ENCODE peak calls at places on chromosomes 16 and 17, in ten cellular contexts. B, O, Y, N, C, T, S, H, X and G are unnamed samples.

GRCh38 chr16:88287219-88287618 is 95.5 kb upstream of the ZNF469 start:
- DNase-seq in B (no peak), O (peak; percentile 59), Y (no peak), N (no peak), C (no peak), T (no peak), S (no peak), H (no peak), X (no peak), G (no peak)

GRCh38 chr17:51056813-51057510 is 63.7 kb downstream of the SPAG9 start:
- DNase-seq in B (peak; percentile 47), O (peak; percentile 83), Y (peak; percentile 95), N (peak; percentile 69), C (peak; percentile 91), T (no peak), S (peak; percentile 97), H (no peak), X (peak; percentile 68), G (peak; percentile 39)

GRCh38 chr16:6956511-6956910 is 376.1 kb upstream of the RBFOX1 start:
- DNase-seq in B (no peak), O (no peak), Y (no peak), N (no peak), C (no peak), T (no peak), S (no peak), H (no peak), X (no peak), G (no peak)

GRCh38 chr17:58232707-58233156 is 5.7 kb upstream of the LPO start:
- DNase-seq in B (peak; percentile 20), O (no peak), Y (peak; percentile 85), N (peak; percentile 16), C (peak; percentile 94), T (no peak), S (peak; percentile 68), H (no peak), X (no peak), G (no peak)

GRCh38 chr16:19517424-19518089 is 4.3 kb downstream of the GDE1 start:
- DNase-seq in B (no peak), O (no peak), Y (peak; percentile 46), N (peak; percentile 17), C (peak; percentile 85), T (no peak), S (peak; percentile 16), H (no peak), X (no peak), G (no peak)

GRCh38 chr17:78034429-78035091 is 76.1 kb downstream of the TNRC6C start:
- DNase-seq in B (no peak), O (no peak), Y (peak; percentile 62), N (no peak), C (peak; percentile 51), T (no peak), S (peak; percentile 45), H (no peak), X (no peak), G (no peak)

GRCh38 chr17:3890082-3890892 is 2.6 kb downstream of the CAMKK1 start:
- DNase-seq in B (peak; percentile 75), O (peak; percentile 38), Y (peak; percentile 94), N (peak; percentile 90), C (peak; percentile 83), T (peak; percentile 78), S (peak; percentile 90), H (peak; percentile 60), X (no peak), G (no peak)

GRCh38 chr17:82668631-82669099 is 20.4 kb upstream of the WDR45B start:
- DNase-seq in B (no peak), O (peak; percentile 67), Y (peak; percentile 78), N (no peak), C (peak; percentile 46), T (peak; percentile 55), S (peak; percentile 69), H (peak; percentile 82), X (peak; percentile 85), G (no peak)

GRCh38 chr16:27441276-27441675 is 39.3 kb downstream of the IL21R start:
- DNase-seq in B (no peak), O (no peak), Y (no peak), N (no peak), C (no peak), T (no peak), S (no peak), H (no peak), X (no peak), G (no peak)

GRCh38 chr17:48611213-48611612 is 396 bp upstream of the HOXB7 start:
- DNase-seq in B (no peak), O (no peak), Y (no peak), N (peak; percentile 37), C (no peak), T (no peak), S (no peak), H (peak; percentile 65), X (no peak), G (no peak)